ENCODE peak calls at places on chromosomes 3 and 15, in nine cellular contexts. One of them, this sample, is unnamed.

GRCh38 chr3:127750226-127751031 is 71.9 kb downstream of the MGLL start:
- DNase-seq in NCI-H510A: no peak
- DNase-seq in stimulated activated CD4-positive, alpha-beta T cell treated with anti-CD3 and anti-CD28 coated beads, Interleukin-2, amount 100 ng/mL, for 48 hours: no peak
- DNase-seq in endothelial cell: no peak
- DNase-seq in A549: no peak
- DNase-seq in stimulated activated CD8-positive, alpha-beta memory T cell treated with anti-CD3 and anti-CD28 coated beads, Interleukin-15, amount 100 ng/mL, for 4 hours: no peak
- DNase-seq in substantia nigra: no peak
- DNase-seq in mucosa of descending colon: no peak
- DNase-seq in ureter: no peak
- DNase-seq in this sample: peak; percentile 69

GRCh38 chr3:108590443-108590842 is 921 bp downstream of the DZIP3 start:
- DNase-seq in NCI-H510A: no peak
- DNase-seq in substantia nigra: no peak
- DNase-seq in ureter: no peak
- DNase-seq in stimulated activated CD4-positive, alpha-beta T cell treated with anti-CD3 and anti-CD28 coated beads, Interleukin-2, amount 100 ng/mL, for 48 hours: no peak
- DNase-seq in stimulated activated CD8-positive, alpha-beta memory T cell treated with anti-CD3 and anti-CD28 coated beads, Interleukin-15, amount 100 ng/mL, for 4 hours: no peak
- DNase-seq in A549: no peak
- DNase-seq in mucosa of descending colon: no peak
- DNase-seq in endothelial cell: no peak
- DNase-seq in this sample: peak; percentile 28

GRCh38 chr3:852033-852432 is 240.8 kb upstream of the CNTN6 start:
- DNase-seq in substantia nigra: no peak
- DNase-seq in stimulated activated CD4-positive, alpha-beta T cell treated with anti-CD3 and anti-CD28 coated beads, Interleukin-2, amount 100 ng/mL, for 48 hours: no peak
- DNase-seq in endothelial cell: no peak
- DNase-seq in A549: no peak
- DNase-seq in ureter: no peak
- DNase-seq in mucosa of descending colon: no peak
- DNase-seq in NCI-H510A: no peak
- DNase-seq in stimulated activated CD8-positive, alpha-beta memory T cell treated with anti-CD3 and anti-CD28 coated beads, Interleukin-15, amount 100 ng/mL, for 4 hours: no peak
- DNase-seq in this sample: no peak

GRCh38 chr3:19734453-19734852 is 199.6 kb downstream of the EFHB start:
- DNase-seq in mucosa of descending colon: no peak
- DNase-seq in substantia nigra: no peak
- DNase-seq in stimulated activated CD4-positive, alpha-beta T cell treated with anti-CD3 and anti-CD28 coated beads, Interleukin-2, amount 100 ng/mL, for 48 hours: no peak
- DNase-seq in endothelial cell: no peak
- DNase-seq in A549: no peak
- DNase-seq in ureter: no peak
- DNase-seq in stimulated activated CD8-positive, alpha-beta memory T cell treated with anti-CD3 and anti-CD28 coated beads, Interleukin-15, amount 100 ng/mL, for 4 hours: no peak
- DNase-seq in NCI-H510A: no peak
- DNase-seq in this sample: no peak

GRCh38 chr15:95995375-95996168 is 334.9 kb upstream of the NR2F2 start:
- DNase-seq in A549: no peak
- DNase-seq in NCI-H510A: no peak
- DNase-seq in ureter: no peak
- DNase-seq in stimulated activated CD8-positive, alpha-beta memory T cell treated with anti-CD3 and anti-CD28 coated beads, Interleukin-15, amount 100 ng/mL, for 4 hours: no peak
- DNase-seq in stimulated activated CD4-positive, alpha-beta T cell treated with anti-CD3 and anti-CD28 coated beads, Interleukin-2, amount 100 ng/mL, for 48 hours: no peak
- DNase-seq in mucosa of descending colon: no peak
- DNase-seq in substantia nigra: no peak
- DNase-seq in endothelial cell: no peak
- DNase-seq in this sample: peak; percentile 73

GRCh38 chr15:20671665-20672064 is 130.1 kb upstream of the GOLGA6L6 start:
- DNase-seq in stimulated activated CD4-positive, alpha-beta T cell treated with anti-CD3 and anti-CD28 coated beads, Interleukin-2, amount 100 ng/mL, for 48 hours: no peak
- DNase-seq in endothelial cell: no peak
- DNase-seq in stimulated activated CD8-positive, alpha-beta memory T cell treated with anti-CD3 and anti-CD28 coated beads, Interleukin-15, amount 100 ng/mL, for 4 hours: no peak
- DNase-seq in A549: no peak
- DNase-seq in mucosa of descending colon: no peak
- DNase-seq in substantia nigra: no peak
- DNase-seq in ureter: no peak
- DNase-seq in NCI-H510A: no peak
- DNase-seq in this sample: no peak

GRCh38 chr3:157248590-157249425 is 88.9 kb upstream of the CCNL1 start:
- DNase-seq in A549: peak; percentile 10
- DNase-seq in endothelial cell: no peak
- DNase-seq in stimulated activated CD4-positive, alpha-beta T cell treated with anti-CD3 and anti-CD28 coated beads, Interleukin-2, amount 100 ng/mL, for 48 hours: no peak
- DNase-seq in mucosa of descending colon: no peak
- DNase-seq in ureter: no peak
- DNase-seq in stimulated activated CD8-positive, alpha-beta memory T cell treated with anti-CD3 and anti-CD28 coated beads, Interleukin-15, amount 100 ng/mL, for 4 hours: no peak
- DNase-seq in NCI-H510A: peak; percentile 5
- DNase-seq in substantia nigra: no peak
- DNase-seq in this sample: peak; percentile 92

GRCh38 chr15:100780208-100780800 is 99.3 kb upstream of the ALDH1A3 start:
- DNase-seq in ureter: peak; percentile 29
- DNase-seq in stimulated activated CD8-positive, alpha-beta memory T cell treated with anti-CD3 and anti-CD28 coated beads, Interleukin-15, amount 100 ng/mL, for 4 hours: no peak
- DNase-seq in mucosa of descending colon: no peak
- DNase-seq in substantia nigra: no peak
- DNase-seq in stimulated activated CD4-positive, alpha-beta T cell treated with anti-CD3 and anti-CD28 coated beads, Interleukin-2, amount 100 ng/mL, for 48 hours: no peak
- DNase-seq in A549: no peak
- DNase-seq in NCI-H510A: no peak
- DNase-seq in endothelial cell: no peak
- DNase-seq in this sample: no peak

GRCh38 chr3:112358311-112358780 is 25.4 kb downstream of the CD200 start:
- DNase-seq in stimulated activated CD8-positive, alpha-beta memory T cell treated with anti-CD3 and anti-CD28 coated beads, Interleukin-15, amount 100 ng/mL, for 4 hours: no peak
- DNase-seq in stimulated activated CD4-positive, alpha-beta T cell treated with anti-CD3 and anti-CD28 coated beads, Interleukin-2, amount 100 ng/mL, for 48 hours: no peak
- DNase-seq in NCI-H510A: no peak
- DNase-seq in substantia nigra: no peak
- DNase-seq in mucosa of descending colon: no peak
- DNase-seq in endothelial cell: no peak
- DNase-seq in A549: no peak
- DNase-seq in ureter: no peak
- DNase-seq in this sample: no peak

GRCh38 chr3:160169139-160169830 is 55.9 kb upstream of the C3orf80 start:
- DNase-seq in stimulated activated CD4-positive, alpha-beta T cell treated with anti-CD3 and anti-CD28 coated beads, Interleukin-2, amount 100 ng/mL, for 48 hours: no peak
- DNase-seq in stimulated activated CD8-positive, alpha-beta memory T cell treated with anti-CD3 and anti-CD28 coated beads, Interleukin-15, amount 100 ng/mL, for 4 hours: no peak
- DNase-seq in substantia nigra: no peak
- DNase-seq in mucosa of descending colon: no peak
- DNase-seq in endothelial cell: no peak
- DNase-seq in A549: peak; percentile 16
- DNase-seq in ureter: no peak
- DNase-seq in NCI-H510A: no peak
- DNase-seq in this sample: peak; percentile 80

GRCh38 chr15:90857883-90858443 is 10.4 kb upstream of the FURIN start:
- DNase-seq in stimulated activated CD4-positive, alpha-beta T cell treated with anti-CD3 and anti-CD28 coated beads, Interleukin-2, amount 100 ng/mL, for 48 hours: no peak
- DNase-seq in stimulated activated CD8-positive, alpha-beta memory T cell treated with anti-CD3 and anti-CD28 coated beads, Interleukin-15, amount 100 ng/mL, for 4 hours: no peak
- DNase-seq in NCI-H510A: no peak
- DNase-seq in A549: no peak
- DNase-seq in substantia nigra: no peak
- DNase-seq in mucosa of descending colon: no peak
- DNase-seq in ureter: no peak
- DNase-seq in endothelial cell: no peak
- DNase-seq in this sample: no peak

GRCh38 chr15:45134682-45135604 is 5.1 kb downstream of the DUOX1 start:
- DNase-seq in ureter: no peak
- DNase-seq in A549: no peak
- DNase-seq in stimulated activated CD8-positive, alpha-beta memory T cell treated with anti-CD3 and anti-CD28 coated beads, Interleukin-15, amount 100 ng/mL, for 4 hours: no peak
- DNase-seq in substantia nigra: no peak
- DNase-seq in mucosa of descending colon: peak; percentile 61
- DNase-seq in stimulated activated CD4-positive, alpha-beta T cell treated with anti-CD3 and anti-CD28 coated beads, Interleukin-2, amount 100 ng/mL, for 48 hours: no peak
- DNase-seq in NCI-H510A: no peak
- DNase-seq in endothelial cell: peak; percentile 47
- DNase-seq in this sample: no peak

GRCh38 chr15:67114046-67114445 is 48.6 kb downstream of the SMAD3 start:
- DNase-seq in substantia nigra: no peak
- DNase-seq in endothelial cell: no peak
- DNase-seq in stimulated activated CD8-positive, alpha-beta memory T cell treated with anti-CD3 and anti-CD28 coated beads, Interleukin-15, amount 100 ng/mL, for 4 hours: no peak
- DNase-seq in stimulated activated CD4-positive, alpha-beta T cell treated with anti-CD3 and anti-CD28 coated beads, Interleukin-2, amount 100 ng/mL, for 48 hours: no peak
- DNase-seq in ureter: no peak
- DNase-seq in mucosa of descending colon: no peak
- DNase-seq in NCI-H510A: no peak
- DNase-seq in A549: no peak
- DNase-seq in this sample: no peak

GRCh38 chr3:120192159-120192558 is 92.9 kb downstream of the GPR156 start:
- DNase-seq in NCI-H510A: no peak
- DNase-seq in ureter: no peak
- DNase-seq in stimulated activated CD8-positive, alpha-beta memory T cell treated with anti-CD3 and anti-CD28 coated beads, Interleukin-15, amount 100 ng/mL, for 4 hours: no peak
- DNase-seq in stimulated activated CD4-positive, alpha-beta T cell treated with anti-CD3 and anti-CD28 coated beads, Interleukin-2, amount 100 ng/mL, for 48 hours: no peak
- DNase-seq in A549: no peak
- DNase-seq in substantia nigra: no peak
- DNase-seq in endothelial cell: no peak
- DNase-seq in mucosa of descending colon: no peak
- DNase-seq in this sample: no peak

GRCh38 chr15:28103831-28104230 is 4.7 kb upstream of the OCA2 start:
- DNase-seq in NCI-H510A: no peak
- DNase-seq in stimulated activated CD8-positive, alpha-beta memory T cell treated with anti-CD3 and anti-CD28 coated beads, Interleukin-15, amount 100 ng/mL, for 4 hours: no peak
- DNase-seq in endothelial cell: no peak
- DNase-seq in ureter: no peak
- DNase-seq in substantia nigra: no peak
- DNase-seq in mucosa of descending colon: no peak
- DNase-seq in stimulated activated CD4-positive, alpha-beta T cell treated with anti-CD3 and anti-CD28 coated beads, Interleukin-2, amount 100 ng/mL, for 48 hours: no peak
- DNase-seq in A549: no peak
- DNase-seq in this sample: no peak

GRCh38 chr3:134078169-134078821 is 48.6 kb upstream of the SLCO2A1 start:
- DNase-seq in A549: no peak
- DNase-seq in stimulated activated CD8-positive, alpha-beta memory T cell treated with anti-CD3 and anti-CD28 coated beads, Interleukin-15, amount 100 ng/mL, for 4 hours: no peak
- DNase-seq in stimulated activated CD4-positive, alpha-beta T cell treated with anti-CD3 and anti-CD28 coated beads, Interleukin-2, amount 100 ng/mL, for 48 hours: no peak
- DNase-seq in substantia nigra: no peak
- DNase-seq in mucosa of descending colon: no peak
- DNase-seq in ureter: no peak
- DNase-seq in endothelial cell: no peak
- DNase-seq in NCI-H510A: no peak
- DNase-seq in this sample: no peak

GRCh38 chr3:153043729-153044314 is 118.2 kb upstream of the RAP2B start:
- DNase-seq in ureter: no peak
- DNase-seq in substantia nigra: no peak
- DNase-seq in stimulated activated CD8-positive, alpha-beta memory T cell treated with anti-CD3 and anti-CD28 coated beads, Interleukin-15, amount 100 ng/mL, for 4 hours: no peak
- DNase-seq in A549: no peak
- DNase-seq in endothelial cell: no peak
- DNase-seq in NCI-H510A: no peak
- DNase-seq in mucosa of descending colon: no peak
- DNase-seq in stimulated activated CD4-positive, alpha-beta T cell treated with anti-CD3 and anti-CD28 coated beads, Interleukin-2, amount 100 ng/mL, for 48 hours: no peak
- DNase-seq in this sample: peak; percentile 20

GRCh38 chr15:27932600-27932999 is 166.5 kb downstream of the OCA2 start:
- DNase-seq in mucosa of descending colon: no peak
- DNase-seq in A549: no peak
- DNase-seq in ureter: no peak
- DNase-seq in stimulated activated CD8-positive, alpha-beta memory T cell treated with anti-CD3 and anti-CD28 coated beads, Interleukin-15, amount 100 ng/mL, for 4 hours: no peak
- DNase-seq in endothelial cell: no peak
- DNase-seq in NCI-H510A: no peak
- DNase-seq in substantia nigra: no peak
- DNase-seq in stimulated activated CD4-positive, alpha-beta T cell treated with anti-CD3 and anti-CD28 coated beads, Interleukin-2, amount 100 ng/mL, for 48 hours: no peak
- DNase-seq in this sample: no peak

GRCh38 chr3:43294975-43295374 is 8.6 kb downstream of the SNRK start:
- DNase-seq in ureter: no peak
- DNase-seq in substantia nigra: no peak
- DNase-seq in mucosa of descending colon: no peak
- DNase-seq in stimulated activated CD4-positive, alpha-beta T cell treated with anti-CD3 and anti-CD28 coated beads, Interleukin-2, amount 100 ng/mL, for 48 hours: no peak
- DNase-seq in NCI-H510A: no peak
- DNase-seq in stimulated activated CD8-positive, alpha-beta memory T cell treated with anti-CD3 and anti-CD28 coated beads, Interleukin-15, amount 100 ng/mL, for 4 hours: no peak
- DNase-seq in endothelial cell: no peak
- DNase-seq in A549: no peak
- DNase-seq in this sample: peak; percentile 23

GRCh38 chr15:39498642-39499041 is 82.2 kb upstream of the THBS1 start:
- DNase-seq in A549: no peak
- DNase-seq in NCI-H510A: no peak
- DNase-seq in stimulated activated CD8-positive, alpha-beta memory T cell treated with anti-CD3 and anti-CD28 coated beads, Interleukin-15, amount 100 ng/mL, for 4 hours: no peak
- DNase-seq in mucosa of descending colon: no peak
- DNase-seq in stimulated activated CD4-positive, alpha-beta T cell treated with anti-CD3 and anti-CD28 coated beads, Interleukin-2, amount 100 ng/mL, for 48 hours: no peak
- DNase-seq in endothelial cell: no peak
- DNase-seq in substantia nigra: no peak
- DNase-seq in ureter: no peak
- DNase-seq in this sample: no peak

GRCh38 chr15:90076716-90077115 is 25.6 kb downstream of the IDH2 start:
- DNase-seq in A549: no peak
- DNase-seq in ureter: no peak
- DNase-seq in NCI-H510A: no peak
- DNase-seq in substantia nigra: no peak
- DNase-seq in endothelial cell: no peak
- DNase-seq in stimulated activated CD4-positive, alpha-beta T cell treated with anti-CD3 and anti-CD28 coated beads, Interleukin-2, amount 100 ng/mL, for 48 hours: no peak
- DNase-seq in mucosa of descending colon: no peak
- DNase-seq in stimulated activated CD8-positive, alpha-beta memory T cell treated with anti-CD3 and anti-CD28 coated beads, Interleukin-15, amount 100 ng/mL, for 4 hours: no peak
- DNase-seq in this sample: no peak

This sample was measured in astrocyte of the hippocampus.